ENCODE peak calls at places on chromosomes 3 and 15, in seven cellular contexts. Y, W, M, B, K, H and C are unnamed samples.

GRCh38 chr3:48215876-48216275 is 7.4 kb upstream of the CAMP start:
- DNase-seq in H (no peak), W (peak; percentile 4), Y (peak; percentile 21), M (peak; percentile 75), K (peak; percentile 40), B (no peak), C (no peak)

GRCh38 chr3:108380128-108380795 is 83.9 kb downstream of the HHLA2 start:
- DNase-seq in M (no peak), Y (no peak), H (no peak), W (no peak), B (no peak), K (no peak), C (no peak)

GRCh38 chr15:80970658-80971057 is 19.0 kb downstream of the MESD start:
- DNase-seq in K (no peak), W (no peak), B (no peak), Y (no peak), H (no peak), M (no peak), C (no peak)

GRCh38 chr15:72237286-72238224 is 6.6 kb upstream of the PKM start:
- DNase-seq in Y (peak; percentile 97), M (peak; percentile 71), B (peak; percentile 72), H (peak; percentile 93), W (peak; percentile 95), K (peak; percentile 77), C (peak; percentile 98)

GRCh38 chr3:185926445-185926844 is 11.4 kb downstream of the TRA2B start:
- DNase-seq in Y (no peak), W (no peak), H (no peak), K (no peak), M (no peak), B (no peak), C (no peak)

GRCh38 chr15:84082739-84083138 is 152.8 kb upstream of the GOLGA6L4 start:
- DNase-seq in B (no peak), Y (no peak), K (no peak), H (peak; percentile 71), M (no peak), W (no peak), C (no peak)

GRCh38 chr3:193452338-193452737 is 73.8 kb upstream of the ATP13A5 start:
- DNase-seq in H (peak; percentile 33), W (no peak), Y (no peak), K (no peak), M (no peak), B (no peak), C (peak; percentile 16)

GRCh38 chr3:175695251-175695650 is 836.1 kb downstream of the NAALADL2 start:
- DNase-seq in M (no peak), W (no peak), B (no peak), Y (no peak), K (no peak), H (no peak), C (peak; percentile 67)

GRCh38 chr3:33004961-33005360 is 53.5 kb downstream of the CCR4 start:
- DNase-seq in M (no peak), H (no peak), W (no peak), B (no peak), K (no peak), Y (no peak), C (no peak)

GRCh38 chr15:56128081-56128480 is 115.6 kb downstream of the RFX7 start:
- DNase-seq in H (no peak), W (no peak), B (no peak), M (no peak), K (no peak), Y (no peak), C (no peak)
- H3K9me3 ChIP-seq in H (peaks cover 21% of the 10 kb centered on the region), W (peaks cover 6% of the 10 kb centered on the region), B (peaks cover 9% of the 10 kb centered on the region), M (peaks cover 15% of the 10 kb centered on the region), K (peaks cover 20% of the 10 kb centered on the region), Y (peaks cover 2% of the 10 kb centered on the region), C (peaks cover 29% of the 10 kb centered on the region)

GRCh38 chr3:13085081-13085845 is 12.0 kb upstream of the IQSEC1 start:
- DNase-seq in M (no peak), W (no peak), H (no peak), K (no peak), B (no peak), Y (no peak), C (no peak)
- H3K9me3 ChIP-seq in M (no peaks in the 10 kb centered on the region), W (no peaks in the 10 kb centered on the region), H (no peaks in the 10 kb centered on the region), K (no peaks in the 10 kb centered on the region), B (no peaks in the 10 kb centered on the region), Y (no peaks in the 10 kb centered on the region), C (no peaks in the 10 kb centered on the region)

DNA sequence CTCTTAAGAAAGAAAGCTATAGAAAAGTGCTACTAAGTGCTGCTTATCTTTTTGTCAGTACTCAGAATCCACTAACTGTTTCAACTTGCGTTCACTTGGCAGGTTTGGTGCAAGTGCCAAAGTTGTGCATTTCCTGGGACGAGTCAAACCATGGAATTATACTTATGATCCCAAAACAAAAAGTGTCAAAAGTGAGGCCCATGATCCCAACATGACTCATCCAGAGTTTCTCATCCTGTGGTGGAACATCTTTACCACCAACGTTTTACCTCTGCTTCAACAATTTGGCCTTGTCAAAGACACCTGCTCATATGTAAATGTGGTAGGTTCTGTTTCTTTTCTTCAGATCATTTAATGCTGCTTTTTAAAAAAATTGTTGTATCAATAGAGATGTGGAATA is 32.6 kb downstream of the GYG1 start:
- DNase-seq in Y (no peak), M (no peak), H (no peak), K (no peak), W (no peak), B (no peak), C (no peak)
- H3K9me3 ChIP-seq in Y (no peaks in the 10 kb centered on the region), M (no peaks in the 10 kb centered on the region), H (peaks cover 6% of the 10 kb centered on the region), K (no peaks in the 10 kb centered on the region), W (no peaks in the 10 kb centered on the region), B (no peaks in the 10 kb centered on the region), C (peaks cover 8% of the 10 kb centered on the region)

DNA sequence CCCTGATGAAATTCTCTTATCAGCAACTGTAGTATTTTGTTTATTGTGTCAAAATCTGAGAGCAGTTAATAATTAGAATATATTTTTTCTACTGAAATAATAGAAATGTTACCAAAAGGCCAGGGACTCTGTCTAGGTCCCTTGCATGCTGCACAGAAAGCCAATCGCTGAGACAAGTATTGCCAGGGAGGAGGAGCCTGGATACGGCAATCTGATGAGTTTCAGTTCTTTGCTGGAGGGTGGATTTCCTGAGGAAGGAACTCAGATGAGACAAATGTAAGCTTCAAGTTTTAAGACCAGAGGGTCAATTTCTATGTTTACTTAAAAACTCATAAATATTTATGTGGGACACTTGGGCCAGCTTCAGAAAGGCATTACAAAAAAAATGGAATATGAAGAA is 252.2 kb downstream of the GABRG3 start:
- DNase-seq in Y (peak; percentile 3), K (no peak), H (no peak), W (no peak), M (no peak), B (no peak), C (no peak)
- H3K9me3 ChIP-seq in Y (no peaks in the 10 kb centered on the region), K (no peaks in the 10 kb centered on the region), H (peaks cover 42% of the 10 kb centered on the region), W (no peaks in the 10 kb centered on the region), M (peaks cover 4% of the 10 kb centered on the region), B (peaks cover 1% of the 10 kb centered on the region), C (no peaks in the 10 kb centered on the region)

GRCh38 chr15:89077750-89078149 is 10.5 kb upstream of the ABHD2 start:
- DNase-seq in M (no peak), B (no peak), H (no peak), W (no peak), K (no peak), Y (no peak), C (no peak)

GRCh38 chr15:89074402-89075012 is 13.7 kb upstream of the ABHD2 start:
- DNase-seq in B (no peak), H (no peak), K (no peak), M (no peak), W (no peak), Y (no peak), C (no peak)

GRCh38 chr15:89075121-89075640 is 13.1 kb upstream of the ABHD2 start:
- DNase-seq in W (no peak), M (no peak), K (no peak), Y (no peak), H (no peak), B (no peak), C (no peak)

GRCh38 chr15:89078831-89079810 is 9.1 kb upstream of the ABHD2 start:
- DNase-seq in M (no peak), W (no peak), B (no peak), K (no peak), H (no peak), Y (no peak), C (no peak)

DNA sequence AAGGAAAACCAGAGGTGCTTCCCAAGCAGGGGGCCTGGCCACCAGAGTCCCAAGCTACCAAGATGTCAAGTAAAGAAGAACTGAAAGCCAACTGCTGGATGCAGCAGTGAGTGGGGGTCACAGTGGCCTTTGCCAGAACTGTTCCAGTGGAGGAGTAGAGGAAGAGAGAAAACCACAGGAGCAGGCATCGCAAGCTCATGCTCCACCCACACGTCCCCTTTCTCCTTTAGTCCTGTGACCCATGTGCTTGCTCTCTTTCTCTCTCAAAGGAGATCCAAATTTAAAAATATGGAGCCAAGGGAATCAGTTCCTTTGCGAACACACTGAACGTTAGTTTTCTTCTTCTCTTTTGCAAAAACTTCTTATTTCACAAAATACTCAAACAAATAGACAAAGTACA is 12.4 kb upstream of the ABHD2 start:
- DNase-seq in M (no peak), H (no peak), B (no peak), K (no peak), Y (no peak), W (no peak), C (no peak)
- H3K9me3 ChIP-seq in M (no peaks in the 10 kb centered on the region), H (no peaks in the 10 kb centered on the region), B (no peaks in the 10 kb centered on the region), K (no peaks in the 10 kb centered on the region), Y (no peaks in the 10 kb centered on the region), W (no peaks in the 10 kb centered on the region), C (no peaks in the 10 kb centered on the region)

GRCh38 chr3:3552741-3553140 is 246.5 kb upstream of the LRRN1 start:
- DNase-seq in Y (peak; percentile 11), W (no peak), H (no peak), B (no peak), K (no peak), M (no peak), C (no peak)
- H3K9me3 ChIP-seq in Y (no peaks in the 10 kb centered on the region), W (no peaks in the 10 kb centered on the region), H (peaks cover 22% of the 10 kb centered on the region), B (no peaks in the 10 kb centered on the region), K (peaks cover 9% of the 10 kb centered on the region), M (no peaks in the 10 kb centered on the region), C (peaks cover 20% of the 10 kb centered on the region)